ENCODE peak calls at places on chromosomes 1 and 21, in five cellular contexts. B is heart left ventricle, M is body of pancreas, E is adrenal gland, O is A549. D is an unnamed sample.

GRCh38 chr1:115559987-115560386 is 81.8 kb upstream of the VANGL1 start:
- DNase-seq in B (no peak), M (no peak), E (no peak), O (no peak), D (no peak)

GRCh38 chr1:59879556-59879955 is 47.0 kb downstream of the CYP2J2 start:
- DNase-seq in B (peak), M (peak), E (peak), O (peak), D (peak)

GRCh38 chr1:20891091-20891490 is 104.0 kb upstream of the HP1BP3 start:
- DNase-seq in B (no peak), M (no peak), E (no peak), O (no peak), D (no peak)

GRCh38 chr1:244437108-244437507 is 14.6 kb downstream of the ADSS2 start:
- DNase-seq in B (no peak), M (no peak), E (no peak), O (no peak), D (no peak)

GRCh38 chr1:218967836-218968235 is 205.8 kb upstream of the LYPLAL1 start:
- DNase-seq in B (no peak), M (no peak), E (no peak), O (no peak), D (no peak)

GRCh38 chr1:15272009-15272781 is 25.2 kb downstream of the FHAD1 start:
- DNase-seq in B (peak), M (peak), E (peak), O (peak), D (peak)

GRCh38 chr1:46394108-46394871 is at the start of gene FAAH:
- DNase-seq in B (peak), M (peak), E (peak), O (no peak), D (peak)

GRCh38 chr1:180280617-180281016 is 50.6 kb downstream of the LHX4 start:
- DNase-seq in B (no peak), M (no peak), E (no peak), O (no peak), D (no peak)

GRCh38 chr1:94045465-94046056 is 75.4 kb downstream of the ABCA4 start:
- DNase-seq in B (peak), M (peak), E (peak), O (peak), D (peak)

GRCh38 chr21:26788783-26789182 is 56.4 kb downstream of the ADAMTS1 start:
- DNase-seq in B (peak), M (no peak), E (peak), O (no peak), D (no peak)

GRCh38 chr1:151472852-151473731 is 13.8 kb upstream of the POGZ start:
- DNase-seq in B (peak), M (peak), E (no peak), O (peak), D (peak)

GRCh38 chr1:57424231-57425027 is 569 bp upstream of the DAB1 start:
- DNase-seq in B (peak), M (peak), E (peak), O (peak), D (no peak)

GRCh38 chr1:226209307-226210059 is 14.0 kb upstream of the MIXL1 start:
- DNase-seq in B (no peak), M (no peak), E (no peak), O (no peak), D (no peak)

GRCh38 chr1:44338136-44338535 is 16.9 kb downstream of the ERI3 start:
- DNase-seq in B (no peak), M (no peak), E (no peak), O (no peak), D (no peak)

GRCh38 chr1:54370287-54371003 is 35.7 kb downstream of the SSBP3 start:
- DNase-seq in B (no peak), M (no peak), E (no peak), O (no peak), D (no peak)

GRCh38 chr1:34866762-34867109 is 7.2 kb upstream of the SMIM12 start:
- DNase-seq in B (no peak), M (no peak), E (no peak), O (no peak), D (no peak)

GRCh38 chr21:40631201-40631600 is 215.8 kb downstream of the DSCAM start:
- DNase-seq in B (no peak), M (no peak), E (no peak), O (no peak), D (no peak)

GRCh38 chr1:179030683-179031082 is 5.0 kb downstream of the FAM20B start:
- DNase-seq in B (no peak), M (no peak), E (no peak), O (no peak), D (no peak)

GRCh38 chr1:168301664-168302320 is 21.1 kb downstream of the TBX19 start:
- DNase-seq in B (no peak), M (no peak), E (no peak), O (peak), D (no peak)

DNA sequence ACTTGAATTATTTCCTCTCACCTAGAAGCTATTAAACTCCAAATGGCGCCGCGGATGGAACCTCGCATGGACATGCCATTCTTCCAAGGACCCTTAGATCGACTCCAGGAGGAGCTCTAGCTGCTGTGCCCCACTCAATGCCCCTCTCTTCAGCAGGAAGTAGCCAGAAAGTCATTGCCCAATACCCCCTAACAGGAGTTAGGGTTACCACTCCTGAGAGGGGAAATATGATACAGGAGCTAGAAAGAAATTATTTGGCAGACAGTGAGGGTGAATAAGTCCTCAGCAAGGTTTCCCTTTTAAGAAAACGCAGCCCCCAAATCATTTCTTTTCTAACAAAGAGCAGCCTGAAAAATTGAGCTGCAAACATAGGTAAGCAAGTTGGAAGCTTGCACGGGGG is 28.6 kb downstream of the TFB2M start:
- DNase-seq in B (no peak), M (no peak), E (no peak), O (no peak), D (peak)
- H3K4me3 ChIP-seq in B (no peak), M (no peak), E (no peak), O (no peak), D (no peak)

GRCh38 chr1:52404116-52404974 is at the start of the genes ORC1 and PRPF38A:
- DNase-seq in B (peak), M (peak), E (peak), O (peak), D (peak)
- TF ChIP-seq CTCF in B (peak), M (peak), E (peak), O (no peak), D (no peak)

GRCh38 chr1:156994277-156994676 is 51.3 kb downstream of the ARHGEF11 start:
- DNase-seq in B (no peak), M (no peak), E (no peak), O (no peak), D (no peak)
- TF ChIP-seq POLR2A in B (no peak), M (no peak), E (no peak), O (no peak), D (no peak)

DNA sequence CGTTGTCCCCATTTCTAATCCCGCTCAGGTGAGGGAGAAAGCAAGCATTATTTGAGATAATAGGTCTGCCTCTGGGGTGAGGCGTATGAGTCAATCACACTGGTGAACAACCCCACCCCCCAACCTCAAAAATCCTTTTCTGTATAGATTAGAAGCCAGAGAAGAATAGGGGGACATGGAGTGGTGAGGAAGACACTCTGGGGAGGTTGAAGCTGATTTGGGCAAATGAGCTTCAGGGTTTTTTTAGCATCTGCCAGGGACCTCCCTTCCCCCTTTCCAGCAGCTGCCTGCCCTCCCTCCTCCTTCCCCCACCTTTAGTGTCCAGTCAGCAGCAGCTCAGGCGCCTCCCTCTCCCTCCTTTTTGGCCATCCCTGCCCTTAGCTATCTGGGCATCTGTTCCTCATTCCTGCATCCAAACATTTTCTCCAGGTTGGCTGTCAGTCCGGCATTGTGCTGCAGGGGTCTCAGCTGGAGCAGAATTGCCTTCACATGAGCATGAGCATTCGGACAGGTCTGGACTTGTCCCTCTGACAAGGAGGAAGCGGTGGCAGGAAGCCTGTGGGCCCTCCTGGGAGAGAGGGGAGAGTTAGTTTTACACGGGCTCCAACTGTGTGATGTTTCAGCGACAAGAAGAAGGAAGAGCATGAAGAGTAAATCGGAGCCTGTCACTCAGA is 30.8 kb upstream of the PTGFRN start:
- DNase-seq in B (peak), M (peak), E (no peak), O (no peak), D (peak)
- H3K4me3 ChIP-seq in B (no peak), M (no peak), E (peak), O (no peak), D (no peak)